ENCODE peak calls at places on chromosomes 2 and 18, in seven cellular contexts. W is endodermal cell, L is cardiac fibroblast, D is Calu3, X is astrocyte, Z is right lobe of liver, E is Peyer's patch. I is an unnamed sample.

GRCh38 chr2:11949732-11950503 is 203.5 kb downstream of the LPIN1 start:
- DNase-seq in W (no peak), L (peak; percentile 35), D (no peak), X (no peak), Z (no peak), E (no peak), I (no peak)

GRCh38 chr2:11867926-11868325 is 121.5 kb downstream of the LPIN1 start:
- DNase-seq in W (peak; percentile 22), L (no peak), D (no peak), X (no peak), Z (no peak), E (no peak), I (no peak)

GRCh38 chr2:100240386-100240785 is 81.9 kb downstream of the LONRF2 start:
- DNase-seq in W (no peak), L (no peak), D (no peak), X (no peak), Z (no peak), E (no peak), I (no peak)

GRCh38 chr2:234102112-234102511 is 51.6 kb downstream of the SPP2 start:
- DNase-seq in W (no peak), L (no peak), D (peak; percentile 72), X (no peak), Z (no peak), E (no peak), I (no peak)

GRCh38 chr2:100588071-100588786 is 25.4 kb downstream of the PDCL3 start:
- DNase-seq in W (no peak), L (peak; percentile 63), D (no peak), X (peak; percentile 75), Z (peak; percentile 17), E (no peak), I (no peak)

GRCh38 chr2:196259507-196260481 is 88.4 kb upstream of the STK17B start:
- DNase-seq in W (no peak), L (peak; percentile 89), D (no peak), X (peak; percentile 98), Z (no peak), E (no peak), I (no peak)

GRCh38 chr18:31274915-31275314 is 43.0 kb upstream of the DSG1 start:
- DNase-seq in W (no peak), L (peak; percentile 29), D (peak; percentile 66), X (peak; percentile 72), Z (peak; percentile 71), E (no peak), I (no peak)

GRCh38 chr2:10941383-10941782 is 29.6 kb downstream of the KCNF1 start:
- DNase-seq in W (no peak), L (no peak), D (no peak), X (no peak), Z (no peak), E (no peak), I (no peak)

GRCh38 chr18:10715791-10716190 is 190.0 kb downstream of the NAPG start:
- DNase-seq in W (no peak), L (peak; percentile 36), D (peak; percentile 46), X (peak; percentile 51), Z (no peak), E (no peak), I (no peak)

GRCh38 chr2:170434900-170435640 is 257.1 kb downstream of the MYO3B start:
- DNase-seq in W (no peak), L (no peak), D (no peak), X (no peak), Z (no peak), E (no peak), I (no peak)

GRCh38 chr2:8365331-8365910 is 316.4 kb upstream of the ID2 start:
- DNase-seq in W (no peak), L (no peak), D (no peak), X (no peak), Z (no peak), E (no peak), I (no peak)

GRCh38 chr2:130756041-130756720 is 841 bp downstream of the AMER3 start:
- DNase-seq in W (peak; percentile 90), L (no peak), D (peak; percentile 20), X (no peak), Z (no peak), E (no peak), I (no peak)

GRCh38 chr2:105777506-105778343 is 33.0 kb downstream of the NCK2 start:
- DNase-seq in W (no peak), L (no peak), D (no peak), X (no peak), Z (no peak), E (no peak), I (no peak)

GRCh38 chr2:173658946-173659371 is 304.3 kb downstream of the CDCA7 start:
- DNase-seq in W (no peak), L (peak; percentile 53), D (no peak), X (peak; percentile 76), Z (no peak), E (no peak), I (no peak)

GRCh38 chr2:237732790-237733349 is 65.7 kb upstream of the RBM44 start:
- DNase-seq in W (peak; percentile 65), L (no peak), D (no peak), X (peak; percentile 24), Z (peak; percentile 93), E (no peak), I (no peak)

GRCh38 chr2:78992451-78992806 is 33.1 kb upstream of the REG3G start:
- DNase-seq in W (peak; percentile 82), L (peak; percentile 1), D (no peak), X (no peak), Z (no peak), E (no peak), I (no peak)

GRCh38 chr2:122136071-122136470 is 380.6 kb downstream of the TSN start:
- DNase-seq in W (peak; percentile 69), L (peak; percentile 55), D (peak; percentile 19), X (no peak), Z (no peak), E (no peak), I (no peak)

GRCh38 chr2:143700865-143701264 is 571.6 kb downstream of the ARHGAP15 start:
- DNase-seq in W (no peak), L (no peak), D (no peak), X (peak; percentile 50), Z (no peak), E (no peak), I (no peak)

GRCh38 chr2:135174802-135175093 is 122.7 kb downstream of the RAB3GAP1 start:
- DNase-seq in W (no peak), L (no peak), D (no peak), X (no peak), Z (no peak), E (no peak), I (no peak)

GRCh38 chr2:10559825-10560224 is 111.7 kb upstream of the ODC1 start:
- DNase-seq in W (no peak), L (no peak), D (no peak), X (no peak), Z (no peak), E (no peak), I (no peak)

GRCh38 chr2:165120740-165121467 is 82.9 kb downstream of the SCN3A start:
- DNase-seq in W (no peak), L (peak; percentile 10), D (no peak), X (no peak), Z (no peak), E (no peak), I (no peak)

DNA sequence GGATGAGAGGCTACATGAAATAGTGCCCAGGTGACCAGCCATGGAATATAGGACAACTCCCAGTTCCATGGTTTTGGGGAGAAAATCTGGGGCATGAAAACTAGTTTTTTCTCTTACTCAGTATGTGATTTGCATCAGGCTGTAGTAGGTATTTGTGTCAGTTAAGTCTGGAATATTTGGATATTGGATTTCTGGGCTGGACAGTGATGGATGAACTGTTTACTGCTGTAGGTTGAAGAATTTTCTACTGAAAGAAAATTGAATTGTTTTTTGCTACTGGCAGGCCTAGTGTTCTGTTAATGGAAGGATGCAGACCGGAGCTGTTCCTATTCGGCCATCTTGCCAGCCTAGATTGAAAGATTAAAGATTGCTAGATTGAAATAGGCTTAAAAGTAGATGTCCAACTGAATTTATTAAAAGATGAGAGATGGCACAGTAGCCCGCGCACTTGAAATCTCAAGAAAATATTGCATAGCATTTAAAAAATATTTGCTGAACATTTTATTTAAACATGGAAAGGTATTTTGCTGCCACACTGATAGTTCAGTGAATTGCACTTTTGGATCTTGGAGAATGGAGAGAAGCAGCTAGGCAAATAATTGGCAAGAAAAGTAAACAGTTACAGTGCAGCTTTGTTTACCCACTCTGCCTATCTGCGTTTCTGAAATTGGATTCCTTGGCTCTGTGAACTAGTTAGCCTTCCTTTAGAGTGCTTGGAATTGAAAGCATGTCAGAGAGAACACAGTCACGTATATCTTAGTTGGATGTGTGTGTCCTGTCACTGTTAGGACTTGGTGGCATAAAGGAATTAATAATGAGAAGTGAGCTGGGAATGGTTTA is 54.1 kb downstream of the EPB41L5 start:
- DNase-seq in W (no peak), L (peak; percentile 19), D (peak; percentile 34), X (peak; percentile 10), Z (no peak), E (no peak), I (no peak)
- TF ChIP-seq CTCF in W (no peak), L (no peak), D (no peak), X (no peak), Z (no peak), E (no peak), I (no peak)

DNA sequence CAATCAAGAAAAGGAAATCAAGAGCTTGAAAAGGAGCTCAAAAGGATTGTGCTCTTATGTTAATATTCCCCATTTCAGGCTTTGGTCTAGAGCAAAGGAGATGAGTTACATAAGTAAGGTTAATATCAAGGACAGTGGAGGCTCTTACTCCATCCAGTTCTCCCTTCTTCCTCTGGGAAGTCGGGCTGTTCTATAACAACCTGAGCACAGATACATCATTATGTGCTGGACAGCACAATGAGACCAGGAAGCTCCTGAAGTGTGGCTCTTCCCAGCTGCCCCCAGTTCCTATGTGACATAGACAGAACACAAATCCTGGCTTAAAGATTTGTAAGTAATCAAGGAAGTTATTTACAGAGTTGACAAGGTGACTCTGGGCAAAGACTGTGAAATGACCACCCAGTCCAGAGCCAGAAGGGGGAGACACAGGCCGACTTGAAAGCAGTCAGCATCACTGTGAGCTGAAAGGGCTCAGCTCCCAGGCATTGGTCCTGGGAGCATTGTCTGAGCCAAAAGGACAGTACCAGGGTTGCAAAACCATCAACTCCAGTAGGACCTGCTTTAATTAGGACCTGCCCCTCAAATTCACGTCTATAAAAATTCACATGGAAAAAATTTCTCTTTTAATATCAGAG is 917.6 kb upstream of the ACVR2A start:
- DNase-seq in W (peak; percentile 90), L (peak; percentile 70), D (peak; percentile 76), X (peak; percentile 30), Z (no peak), E (peak; percentile 61), I (no peak)
- TF ChIP-seq CTCF in W (peak; percentile 91), L (peak; percentile 77), D (peak; percentile 55), X (peak; percentile 55), Z (peak; percentile 25), E (peak; percentile 66), I (no peak)

GRCh38 chr2:68992341-68992740 is 17.9 kb downstream of the GKN1 start:
- DNase-seq in W (no peak), L (no peak), D (no peak), X (no peak), Z (no peak), E (no peak), I (no peak)
- TF ChIP-seq CTCF in W (no peak), L (no peak), D (no peak), X (no peak), Z (no peak), E (no peak), I (no peak)

DNA sequence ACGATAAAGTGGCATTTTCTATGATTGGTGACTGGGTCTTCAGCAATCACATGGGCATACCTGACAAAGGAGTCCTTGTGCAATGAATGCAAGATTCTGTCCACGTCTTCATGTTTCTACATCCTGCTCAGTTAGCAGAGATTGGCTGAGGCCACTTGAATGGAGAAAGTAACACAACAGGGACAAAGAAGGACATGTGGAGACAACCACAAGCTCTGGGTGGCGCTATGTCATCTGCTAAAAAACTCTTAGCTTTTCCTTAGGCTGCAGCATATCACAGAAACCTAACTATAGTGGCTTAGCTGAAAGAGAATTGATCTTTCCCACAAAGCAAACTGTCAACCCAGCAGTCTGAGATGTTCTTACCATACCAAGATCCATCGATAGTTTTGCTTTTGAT is 1109.7 kb downstream of the SOCS6 start:
- DNase-seq in W (peak; percentile 87), L (peak; percentile 36), D (peak; percentile 32), X (peak; percentile 3), Z (no peak), E (no peak), I (no peak)
- TF ChIP-seq CTCF in W (peak; percentile 84), L (peak; percentile 28), D (peak; percentile 28), X (peak; percentile 21), Z (no peak), E (no peak), I (no peak)

I was measured in CD14-positive monocyte.